ENCODE peak calls at places on chromosomes 6 and 20, in ten cellular contexts. B, G, X, Y, R, E, Z, P, H and C are unnamed samples.

GRCh38 chr6:13916230-13916944 is 8.4 kb upstream of the RNF182 start:
- DNase-seq in B (peak; percentile 30), G (no peak), X (no peak), Y (no peak), R (peak; percentile 42), E (peak; percentile 7), Z (no peak), P (no peak), H (no peak), C (peak; percentile 33)

GRCh38 chr20:64079273-64080012 is at the start of gene RGS19:
- DNase-seq in B (peak; percentile 89), G (peak; percentile 88), X (peak; percentile 76), Y (no peak), R (peak; percentile 64), E (peak; percentile 90), Z (peak; percentile 69), P (peak; percentile 55), H (no peak), C (peak; percentile 44)

GRCh38 chr6:2542101-2542857 is 208.4 kb downstream of the MYLK4 start:
- DNase-seq in B (no peak), G (no peak), X (no peak), Y (no peak), R (no peak), E (no peak), Z (no peak), P (no peak), H (no peak), C (no peak)

GRCh38 chr20:973785-974194 is 28.3 kb downstream of the RSPO4 start:
- DNase-seq in B (peak; percentile 62), G (peak; percentile 75), X (peak; percentile 12), Y (peak; percentile 1), R (peak; percentile 10), E (peak; percentile 63), Z (peak; percentile 23), P (peak; percentile 35), H (no peak), C (peak; percentile 57)

GRCh38 chr6:35469711-35470662 is 1.8 kb downstream of the RPL10A start:
- DNase-seq in B (no peak), G (peak; percentile 51), X (peak; percentile 55), Y (no peak), R (no peak), E (peak; percentile 48), Z (no peak), P (peak; percentile 31), H (no peak), C (peak; percentile 33)

GRCh38 chr6:167573461-167574215 is 248.8 kb downstream of the TTLL2 start:
- DNase-seq in B (no peak), G (peak; percentile 35), X (no peak), Y (no peak), R (no peak), E (no peak), Z (peak; percentile 52), P (no peak), H (no peak), C (no peak)

GRCh38 chr6:50843842-50844241 is 25.2 kb downstream of the TFAP2B start:
- DNase-seq in B (no peak), G (peak; percentile 95), X (no peak), Y (no peak), R (no peak), E (no peak), Z (no peak), P (no peak), H (no peak), C (no peak)

GRCh38 chr6:30067460-30068139 is 602 bp downstream of the PPP1R11 start:
- DNase-seq in B (peak; percentile 87), G (no peak), X (no peak), Y (no peak), R (no peak), E (no peak), Z (peak; percentile 92), P (no peak), H (peak; percentile 68), C (no peak)

GRCh38 chr20:32674362-32674789 is 635 bp upstream of the C20orf203 start:
- DNase-seq in B (peak; percentile 84), G (peak; percentile 85), X (peak; percentile 60), Y (no peak), R (peak; percentile 50), E (peak; percentile 78), Z (no peak), P (peak; percentile 65), H (no peak), C (peak; percentile 60)

DNA sequence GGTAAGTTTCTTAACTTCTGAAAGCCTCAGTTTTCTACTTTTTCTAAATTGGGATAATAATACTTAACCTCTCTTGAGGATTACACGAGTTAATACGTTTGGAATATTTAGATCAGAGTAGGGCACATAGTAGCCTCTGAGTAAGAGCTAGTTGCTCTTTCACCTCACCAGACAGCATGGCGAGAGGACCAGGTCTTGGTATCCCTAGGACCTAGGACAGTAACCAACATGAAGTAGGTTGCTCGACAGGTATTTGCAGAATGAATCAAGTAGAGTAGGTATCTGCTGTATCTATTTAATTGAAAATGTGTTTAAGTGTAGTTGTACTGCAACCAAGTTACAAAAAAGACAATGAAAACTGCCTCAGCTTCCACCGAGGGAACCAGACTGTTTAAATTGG is 1.4 kb downstream of the CDC5L start:
- DNase-seq in B (no peak), G (no peak), X (no peak), Y (no peak), R (no peak), E (no peak), Z (no peak), P (no peak), H (no peak), C (no peak)
- H3K4me3 ChIP-seq in B (peak overlapping the region; percentile 68), G (peak overlapping the region; percentile 95), X (no peak overlapping the region), Y (peak overlapping the region; percentile 98), R (no peak overlapping the region), E (peak overlapping the region; percentile 75), Z (peak overlapping the region; percentile 90), P (peak overlapping the region; percentile 96), H (peak overlapping the region; percentile 95), C (peak overlapping the region; percentile 94)

GRCh38 chr20:3421985-3422384 is 14.5 kb upstream of the DNAAF9 start:
- DNase-seq in B (no peak), G (no peak), X (no peak), Y (no peak), R (no peak), E (no peak), Z (no peak), P (no peak), H (no peak), C (no peak)
- H3K4me3 ChIP-seq in B (no peak overlapping the region), G (no peak overlapping the region), X (no peak overlapping the region), Y (no peak overlapping the region), R (no peak overlapping the region), E (no peak overlapping the region), Z (no peak overlapping the region), P (no peak overlapping the region), H (no peak overlapping the region), C (no peak overlapping the region)

GRCh38 chr20:58802061-58802460 is 48.6 kb downstream of the GNAS-AS1 start:
- DNase-seq in B (no peak), G (no peak), X (no peak), Y (no peak), R (no peak), E (no peak), Z (no peak), P (no peak), H (no peak), C (no peak)
- H3K4me3 ChIP-seq in B (no peak overlapping the region), G (no peak overlapping the region), X (no peak overlapping the region), Y (no peak overlapping the region), R (no peak overlapping the region), E (no peak overlapping the region), Z (no peak overlapping the region), P (no peak overlapping the region), H (no peak overlapping the region), C (no peak overlapping the region)

GRCh38 chr6:98787961-98788360 is 46.4 kb upstream of the POU3F2 start:
- DNase-seq in B (peak; percentile 4), G (peak; percentile 72), X (no peak), Y (no peak), R (no peak), E (no peak), Z (no peak), P (no peak), H (no peak), C (no peak)
- H3K4me3 ChIP-seq in B (no peak overlapping the region), G (no peak overlapping the region), X (no peak overlapping the region), Y (no peak overlapping the region), R (no peak overlapping the region), E (no peak overlapping the region), Z (peak overlapping the region; percentile 5), P (no peak overlapping the region), H (no peak overlapping the region), C (no peak overlapping the region)

GRCh38 chr20:19975901-19976300 is 41.3 kb upstream of the NAA20 start:
- DNase-seq in B (no peak), G (no peak), X (no peak), Y (no peak), R (no peak), E (no peak), Z (peak; percentile 49), P (peak; percentile 32), H (no peak), C (peak; percentile 36)

GRCh38 chr20:19974621-19975435 is 42.3 kb upstream of the NAA20 start:
- DNase-seq in B (peak; percentile 85), G (no peak), X (peak; percentile 63), Y (no peak), R (peak; percentile 97), E (no peak), Z (peak; percentile 80), P (peak; percentile 97), H (peak; percentile 80), C (peak; percentile 95)

GRCh38 chr20:19973920-19974620 is 43.1 kb upstream of the NAA20 start:
- DNase-seq in B (peak; percentile 60), G (no peak), X (peak; percentile 50), Y (no peak), R (peak; percentile 81), E (no peak), Z (peak; percentile 61), P (peak; percentile 88), H (peak; percentile 60), C (peak; percentile 80)

GRCh38 chr20:19976595-19977372 is 40.4 kb upstream of the NAA20 start:
- DNase-seq in B (peak; percentile 62), G (peak; percentile 81), X (no peak), Y (no peak), R (peak; percentile 83), E (no peak), Z (peak; percentile 57), P (peak; percentile 79), H (peak; percentile 46), C (peak; percentile 83)

GRCh38 chr20:19975436-19975799 is 41.7 kb upstream of the NAA20 start:
- DNase-seq in B (no peak), G (no peak), X (no peak), Y (no peak), R (peak; percentile 54), E (no peak), Z (peak; percentile 77), P (no peak), H (no peak), C (peak; percentile 63)
- H3K4me3 ChIP-seq in B (peak overlapping the region; percentile 7), G (no peak overlapping the region), X (peak overlapping the region; percentile 35), Y (no peak overlapping the region), R (peak overlapping the region; percentile 71), E (no peak overlapping the region), Z (peak overlapping the region; percentile 43), P (peak overlapping the region; percentile 84), H (peak overlapping the region; percentile 78), C (peak overlapping the region; percentile 78)